ENCODE peak calls at places on chromosomes 12 and 14, in seven cellular contexts. R is fibroblast of lung, J is sciatic nerve, M is GDM1, I is T-helper 1 cell, S is GM19239, G is substantia nigra. U is an unnamed sample.
A peak's percentile ranks its signal among the peaks of the same experiment; 100 is the strongest.

GRCh38 chr14:93972618-93973205 is 3.7 kb downstream of the ASB2 start:
- DNase-seq in R (no peak), I (peak; percentile 64), S (no peak), M (no peak), J (no peak), G (no peak), U (no peak)

GRCh38 chr14:56666716-56667115 is 87.1 kb downstream of the TMEM260 start:
- DNase-seq in G (no peak), R (peak; percentile 83), S (no peak), J (no peak), I (no peak), M (no peak), U (no peak)

GRCh38 chr12:27333311-27334009 is 824 bp downstream of the BMAL2 start:
- DNase-seq in J (peak; percentile 60), G (no peak), I (peak; percentile 62), M (peak; percentile 33), R (no peak), S (no peak), U (peak; percentile 16)

GRCh38 chr12:23209793-23210192 is 584.8 kb downstream of the ETNK1 start:
- DNase-seq in S (no peak), G (no peak), J (no peak), M (no peak), R (no peak), I (no peak), U (no peak)

GRCh38 chr12:43551271-43551970 is 582 bp downstream of the ADAMTS20 start:
- DNase-seq in J (no peak), R (no peak), S (no peak), G (no peak), M (no peak), I (no peak), U (no peak)

GRCh38 chr12:69024907-69025306 is 91.9 kb upstream of the CPM start:
- DNase-seq in S (no peak), I (no peak), R (peak; percentile 77), M (no peak), J (no peak), G (no peak), U (no peak)

GRCh38 chr12:71415336-71416231 is 24.0 kb upstream of the LGR5 start:
- DNase-seq in G (no peak), J (no peak), I (peak; percentile 36), S (no peak), M (no peak), R (peak; percentile 36), U (peak; percentile 26)

GRCh38 chr14:66045572-66046021 is 440.6 kb upstream of the CCDC196 start:
- DNase-seq in M (no peak), S (no peak), G (no peak), I (no peak), R (peak; percentile 57), J (no peak), U (no peak)

GRCh38 chr14:59565112-59565511 is 11.5 kb downstream of the CCDC175 start:
- DNase-seq in J (no peak), M (no peak), I (no peak), G (no peak), S (no peak), R (peak; percentile 25), U (no peak)

GRCh38 chr14:65446159-65446558 is 33.6 kb downstream of the FUT8 start:
- DNase-seq in I (no peak), M (no peak), G (no peak), R (peak; percentile 73), S (no peak), J (no peak), U (no peak)

GRCh38 chr12:19421503-19422282 is 17.6 kb upstream of the AEBP2 start:
- DNase-seq in J (no peak), R (no peak), M (no peak), I (peak; percentile 17), S (no peak), G (no peak), U (no peak)

GRCh38 chr14:53368714-53369191 is 215.6 kb upstream of the DDHD1 start:
- DNase-seq in G (no peak), I (no peak), J (no peak), M (no peak), R (peak; percentile 92), S (no peak), U (no peak)

GRCh38 chr12:74111688-74112360 is 425.8 kb upstream of the ATXN7L3B start:
- DNase-seq in R (peak; percentile 5), I (no peak), G (no peak), J (no peak), M (peak; percentile 4), S (no peak), U (no peak)

GRCh38 chr12:47547077-47547476 is 158.8 kb downstream of the RPAP3 start:
- DNase-seq in M (no peak), R (peak; percentile 54), J (no peak), S (no peak), G (no peak), I (no peak), U (no peak)

GRCh38 chr12:53751336-53752191 is at the start of gene CISTR:
- DNase-seq in M (no peak), S (no peak), G (no peak), R (no peak), J (no peak), I (peak; percentile 22), U (no peak)

U was measured in body of pancreas.